ENCODE peak calls at places on chromosomes 13 and 19, in four cellular contexts. T is NCI-H446 treated with DMSO at 0.1 percent for 48 hours; F is activated naive CD4-positive, alpha-beta T cell treated with anti-CD3 and anti-CD28 coated beads, Interleukin-2, amount 50 U/mL, for 16 hours; P is stimulated activated CD4-positive, alpha-beta T cell treated with anti-CD3 and anti-CD28 coated beads, Interleukin-15, amount 100 ng/mL, for 24 hours. B is an unnamed sample.

GRCh38 chr13:46698015-46698414 is 98.9 kb downstream of the ESD start:
- DNase-seq in T (no peak), F (no peak), P (no peak), B (no peak)

GRCh38 chr19:13619203-13619632 is 112.9 kb upstream of the CACNA1A start:
- DNase-seq in T (no peak), F (no peak), P (no peak), B (no peak)

GRCh38 chr19:35801828-35802227 is 10.8 kb downstream of the PRODH2 start:
- DNase-seq in T (no peak), F (no peak), P (no peak), B (no peak)

GRCh38 chr13:73416093-73416492 is 357.3 kb downstream of the KLF5 start:
- DNase-seq in T (no peak), F (no peak), P (no peak), B (peak; percentile 30)

GRCh38 chr19:1568320-1569019 is at the start of gene MEX3D:
- DNase-seq in T (peak; percentile 38), F (peak; percentile 85), P (peak; percentile 85), B (peak; percentile 90)

GRCh38 chr19:21321996-21322395 is 7.2 kb downstream of the ZNF708 start:
- DNase-seq in T (no peak), F (no peak), P (no peak), B (no peak)

GRCh38 chr13:30037306-30037705 is 186.9 kb upstream of the UBL3 start:
- DNase-seq in T (no peak), F (no peak), P (no peak), B (peak; percentile 64)

GRCh38 chr19:17755977-17756670 is 4.8 kb downstream of the FCHO1 start:
- DNase-seq in T (peak; percentile 57), F (no peak), P (peak; percentile 44), B (peak; percentile 94)

GRCh38 chr19:47363758-47364529 is 14.8 kb downstream of the DHX34 start:
- DNase-seq in T (no peak), F (no peak), P (no peak), B (peak; percentile 28)

GRCh38 chr13:31885994-31886393 is 145.6 kb upstream of the FRY start:
- DNase-seq in T (no peak), F (no peak), P (no peak), B (peak; percentile 13)

GRCh38 chr13:20824762-20825161 is 51.0 kb upstream of the EEF1AKMT1 start:
- DNase-seq in T (no peak), F (no peak), P (no peak), B (no peak)

GRCh38 chr13:98476538-98476966 is 100.4 kb downstream of the STK24 start:
- DNase-seq in T (no peak), F (peak; percentile 80), P (peak; percentile 92), B (no peak)

GRCh38 chr19:15248648-15249559 is 16.7 kb upstream of the EPHX3 start:
- DNase-seq in T (no peak), F (no peak), P (no peak), B (no peak)

GRCh38 chr13:113001251-113002140 is 32.5 kb downstream of the MCF2L start:
- DNase-seq in T (no peak), F (no peak), P (no peak), B (peak; percentile 84)

GRCh38 chr13:64675256-64675892 is 2554.8 kb downstream of the PCDH9 start:
- DNase-seq in T (no peak), F (no peak), P (no peak), B (no peak)

GRCh38 chr13:42660367-42660965 is 86.5 kb downstream of the TNFSF11 start:
- DNase-seq in T (no peak), F (no peak), P (no peak), B (no peak)

GRCh38 chr13:65456150-65456912 is 1773.8 kb downstream of the PCDH9 start:
- DNase-seq in T (no peak), F (no peak), P (no peak), B (no peak)

GRCh38 chr13:98111168-98112098 is 31.5 kb upstream of the FARP1 start:
- DNase-seq in T (no peak), F (no peak), P (no peak), B (no peak)

GRCh38 chr19:54708781-54709180 is 15.5 kb upstream of the KIR3DL3 start:
- DNase-seq in T (peak; percentile 95), F (no peak), P (no peak), B (no peak)

GRCh38 chr19:6723108-6723618 is 2.7 kb upstream of the C3 start:
- DNase-seq in T (no peak), F (no peak), P (no peak), B (no peak)

B was measured in neural progenitor cell.